ENCODE peak calls at places on chromosomes 11 and 22, in ten cellular contexts. D is psoas muscle, V is pancreas, H is testis, T is GM12865, Y is cardiac muscle cell, Q is cardiac fibroblast, W is right atrium auricular region, U is H1, M is PC-3. J is an unnamed sample.

GRCh38 chr22:43094085-43094484 is 4.9 kb upstream of the TTLL1 start:
- DNase-seq in D (peak), V (no peak), H (peak), T (peak), Y (no peak), Q (no peak), W (peak), U (no peak), M (peak), J (peak)

GRCh38 chr22:44880588-44881245 is 128.3 kb downstream of the ARHGAP8 start:
- DNase-seq in D (no peak), V (no peak), H (no peak), T (no peak), Y (no peak), Q (no peak), W (no peak), U (no peak), M (no peak), J (no peak)

GRCh38 chr11:61028135-61028729 is 56.8 kb downstream of the CD6 start:
- DNase-seq in D (no peak), V (no peak), H (no peak), T (peak), Y (no peak), Q (no peak), W (no peak), U (no peak), M (peak), J (no peak)

GRCh38 chr22:36369922-36370781 is 17.6 kb downstream of the MYH9 start:
- DNase-seq in D (peak), V (peak), H (peak), T (no peak), Y (peak), Q (peak), W (no peak), U (no peak), M (no peak), J (peak)

GRCh38 chr22:27045103-27045940 is 387.9 kb downstream of the MIAT start:
- DNase-seq in D (no peak), V (no peak), H (no peak), T (no peak), Y (peak), Q (peak), W (no peak), U (no peak), M (peak), J (peak)

GRCh38 chr22:39617342-39617741 is 46.8 kb downstream of the CACNA1I start:
- DNase-seq in D (no peak), V (no peak), H (no peak), T (no peak), Y (no peak), Q (no peak), W (no peak), U (no peak), M (no peak), J (no peak)

GRCh38 chr11:17595526-17596309 is 48.7 kb downstream of the OTOG start:
- DNase-seq in D (no peak), V (peak), H (peak), T (no peak), Y (no peak), Q (no peak), W (no peak), U (peak), M (no peak), J (no peak)

GRCh38 chr22:43926349-43926710 is 2.7 kb downstream of the PNPLA3 start:
- DNase-seq in D (no peak), V (no peak), H (no peak), T (no peak), Y (no peak), Q (no peak), W (no peak), U (no peak), M (no peak), J (no peak)

GRCh38 chr11:67493548-67494370 is 10.9 kb downstream of the AIP start:
- DNase-seq in D (no peak), V (no peak), H (no peak), T (no peak), Y (no peak), Q (no peak), W (no peak), U (no peak), M (no peak), J (no peak)

GRCh38 chr11:17353228-17354021 is 1.8 kb downstream of the NCR3LG1 start:
- DNase-seq in D (peak), V (peak), H (peak), T (peak), Y (peak), Q (peak), W (peak), U (peak), M (peak), J (peak)

GRCh38 chr11:28464252-28464867 is 356.2 kb downstream of the METTL15 start:
- DNase-seq in D (no peak), V (no peak), H (no peak), T (no peak), Y (peak), Q (peak), W (no peak), U (no peak), M (no peak), J (no peak)

GRCh38 chr11:68036141-68036716 is 2.6 kb upstream of the TCIRG1 start:
- DNase-seq in D (peak), V (no peak), H (no peak), T (no peak), Y (no peak), Q (no peak), W (no peak), U (no peak), M (no peak), J (no peak)

GRCh38 chr11:45872513-45873356 is 12.7 kb upstream of the MAPK8IP1 start:
- DNase-seq in D (peak), V (peak), H (peak), T (peak), Y (peak), Q (peak), W (no peak), U (peak), M (peak), J (peak)

GRCh38 chr11:110850846-110851245 is 138.6 kb upstream of the ARHGAP20 start:
- DNase-seq in D (no peak), V (no peak), H (no peak), T (no peak), Y (peak), Q (peak), W (no peak), U (no peak), M (no peak), J (no peak)

GRCh38 chr22:36773935-36774334 is 2.0 kb downstream of the IFT27 start:
- DNase-seq in D (no peak), V (no peak), H (no peak), T (no peak), Y (peak), Q (peak), W (no peak), U (no peak), M (peak), J (peak)

GRCh38 chr22:21031545-21032036 is 770 bp downstream of the SLC7A4 start:
- DNase-seq in D (no peak), V (no peak), H (no peak), T (no peak), Y (no peak), Q (no peak), W (no peak), U (no peak), M (no peak), J (no peak)

GRCh38 chr22:35631597-35631996 is 14.5 kb upstream of the MB start:
- DNase-seq in D (no peak), V (peak), H (peak), T (peak), Y (peak), Q (peak), W (no peak), U (peak), M (peak), J (peak)

GRCh38 chr22:19960491-19961200 is 19.0 kb upstream of the TXNRD2 start:
- DNase-seq in D (peak), V (no peak), H (no peak), T (no peak), Y (no peak), Q (no peak), W (no peak), U (no peak), M (no peak), J (no peak)

GRCh38 chr22:36136988-36137387 is 23.6 kb downstream of the APOL3 start:
- DNase-seq in D (no peak), V (no peak), H (no peak), T (no peak), Y (peak), Q (peak), W (no peak), U (no peak), M (no peak), J (no peak)

GRCh38 chr11:121649798-121650197 is 197.0 kb upstream of the SORL1-AS1 start:
- DNase-seq in D (no peak), V (no peak), H (no peak), T (no peak), Y (no peak), Q (no peak), W (no peak), U (no peak), M (peak), J (no peak)

GRCh38 chr11:19919050-19919561 is 206.5 kb downstream of the NAV2 start:
- DNase-seq in D (no peak), V (peak), H (no peak), T (no peak), Y (peak), Q (peak), W (no peak), U (no peak), M (peak), J (peak)

GRCh38 chr22:37462983-37463382 is 23.2 kb downstream of the MFNG start:
- DNase-seq in D (no peak), V (no peak), H (peak), T (no peak), Y (peak), Q (peak), W (no peak), U (peak), M (peak), J (peak)

GRCh38 chr22:27133951-27134664 is 476.7 kb downstream of the MIAT start:
- DNase-seq in D (peak), V (no peak), H (no peak), T (peak), Y (peak), Q (peak), W (peak), U (no peak), M (peak), J (peak)

GRCh38 chr11:12053606-12054361 is 45.4 kb upstream of the DKK3 start:
- DNase-seq in D (no peak), V (no peak), H (no peak), T (no peak), Y (peak), Q (peak), W (peak), U (no peak), M (no peak), J (peak)

GRCh38 chr22:50139843-50140415 is 30.6 kb upstream of the PANX2 start:
- DNase-seq in D (no peak), V (no peak), H (no peak), T (peak), Y (no peak), Q (no peak), W (no peak), U (no peak), M (peak), J (no peak)

GRCh38 chr22:38383417-38383816 is 66.2 kb upstream of the CSNK1E start:
- DNase-seq in D (no peak), V (no peak), H (no peak), T (no peak), Y (no peak), Q (peak), W (no peak), U (no peak), M (peak), J (peak)

GRCh38 chr22:32967285-32968101 is 90.7 kb downstream of the SYN3 start:
- DNase-seq in D (no peak), V (no peak), H (no peak), T (no peak), Y (no peak), Q (no peak), W (no peak), U (no peak), M (no peak), J (no peak)

DNA sequence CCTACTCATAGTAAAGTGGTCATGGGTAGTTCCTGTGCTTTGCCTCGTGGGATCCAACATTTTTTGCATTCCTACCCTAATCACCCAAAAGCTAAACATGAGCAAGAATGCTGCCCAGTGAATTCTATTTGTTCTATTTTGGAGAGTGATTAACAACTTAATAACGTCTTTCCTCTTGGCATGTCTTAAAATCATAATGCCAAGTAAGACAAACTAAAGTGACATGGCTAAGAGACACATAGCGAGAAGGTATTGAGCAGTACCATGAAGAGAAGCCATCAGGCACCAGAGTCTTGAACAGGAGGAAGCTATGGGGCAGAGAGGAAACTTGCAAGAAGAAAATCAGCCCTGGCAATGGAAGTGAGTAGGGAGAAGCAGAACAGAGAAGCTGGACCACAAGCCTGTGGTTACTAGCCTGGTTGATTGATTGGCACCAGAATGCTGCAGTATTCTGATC is 32.0 kb downstream of the EXPH5 start:
- DNase-seq in D (no peak), V (no peak), H (no peak), T (no peak), Y (peak), Q (peak), W (no peak), U (peak), M (peak), J (peak)
- H3K4me3 ChIP-seq in D (no peak), V (no peak), H (no peak), T (no peak), Y (no peak), Q (no peak), W (no peak), U (no peak), M (no peak), J (no peak)

GRCh38 chr11:118068945-118069612 is 7.8 kb upstream of the TMPRSS4 start:
- DNase-seq in D (no peak), V (no peak), H (no peak), T (no peak), Y (no peak), Q (no peak), W (no peak), U (no peak), M (no peak), J (no peak)

GRCh38 chr11:118067006-118067405 is 9.9 kb upstream of the TMPRSS4 start:
- DNase-seq in D (no peak), V (no peak), H (no peak), T (no peak), Y (no peak), Q (no peak), W (no peak), U (no peak), M (no peak), J (no peak)

GRCh38 chr11:118068206-118068944 is 8.5 kb upstream of the TMPRSS4 start:
- DNase-seq in D (no peak), V (no peak), H (no peak), T (no peak), Y (no peak), Q (no peak), W (no peak), U (peak), M (no peak), J (no peak)

GRCh38 chr11:118064956-118065355 is 11.9 kb upstream of the TMPRSS4 start:
- DNase-seq in D (no peak), V (no peak), H (no peak), T (no peak), Y (no peak), Q (no peak), W (no peak), U (no peak), M (no peak), J (no peak)

DNA sequence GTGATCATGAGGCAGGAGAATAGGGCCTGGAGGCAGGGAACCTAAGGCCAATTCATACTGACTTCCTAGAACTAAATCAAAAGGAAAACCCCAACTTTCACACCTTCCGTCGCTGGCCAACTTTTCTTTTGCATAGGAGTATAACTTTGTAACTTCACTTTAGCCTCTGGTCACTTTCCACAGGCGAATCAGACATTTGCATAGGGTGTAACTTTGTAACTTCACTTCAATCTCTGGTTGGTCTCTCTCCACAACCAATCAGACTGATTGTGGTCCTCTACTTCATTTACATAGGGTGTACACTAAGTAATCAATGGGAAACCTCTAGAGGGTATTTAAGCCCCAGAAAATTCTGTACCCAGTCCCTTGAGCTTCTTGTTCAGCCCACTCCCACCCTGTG is 11.5 kb upstream of the TMPRSS4 start:
- DNase-seq in D (no peak), V (no peak), H (no peak), T (no peak), Y (no peak), Q (no peak), W (no peak), U (no peak), M (no peak), J (no peak)
- TF ChIP-seq CTCF in D (no peak), V (no peak), H (no peak), T (no peak), Y (no peak), Q (no peak), W (no peak), U (no peak), M (no peak), J (no peak)

DNA sequence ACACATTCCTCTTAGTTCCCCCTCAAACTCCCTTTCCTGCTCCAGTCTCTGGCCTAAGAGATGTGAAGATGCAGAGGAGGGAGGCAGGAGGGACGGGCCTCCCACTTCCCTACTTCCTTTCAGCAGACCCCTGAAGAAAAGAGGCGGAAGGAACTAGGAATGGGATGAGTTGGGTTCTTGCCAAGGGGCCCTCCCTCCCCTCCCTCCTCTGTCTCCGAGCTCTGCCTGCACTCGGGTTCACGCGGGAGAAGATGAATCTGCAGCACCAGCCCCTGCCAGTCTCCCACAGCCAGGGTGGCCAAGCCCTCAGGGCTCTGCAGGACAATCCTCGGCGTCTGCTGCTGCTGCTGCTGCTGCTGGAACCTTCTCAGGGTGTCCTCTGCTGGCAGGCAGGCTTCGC is 24.3 kb upstream of the PKNOX2 start:
- DNase-seq in D (no peak), V (no peak), H (no peak), T (no peak), Y (no peak), Q (no peak), W (peak), U (no peak), M (no peak), J (no peak)
- H3K4me3 ChIP-seq in D (no peak), V (no peak), H (no peak), T (no peak), Y (no peak), Q (no peak), W (no peak), U (no peak), M (no peak), J (no peak)

GRCh38 chr11:3830741-3831140 is 10.0 kb downstream of the RHOG start:
- DNase-seq in D (no peak), V (no peak), H (no peak), T (no peak), Y (no peak), Q (no peak), W (no peak), U (no peak), M (no peak), J (no peak)
- TF ChIP-seq CTCF in D (no peak), V (no peak), H (no peak), T (no peak), Y (no peak), Q (no peak), W (no peak), U (no peak), M (no peak), J (no peak)

DNA sequence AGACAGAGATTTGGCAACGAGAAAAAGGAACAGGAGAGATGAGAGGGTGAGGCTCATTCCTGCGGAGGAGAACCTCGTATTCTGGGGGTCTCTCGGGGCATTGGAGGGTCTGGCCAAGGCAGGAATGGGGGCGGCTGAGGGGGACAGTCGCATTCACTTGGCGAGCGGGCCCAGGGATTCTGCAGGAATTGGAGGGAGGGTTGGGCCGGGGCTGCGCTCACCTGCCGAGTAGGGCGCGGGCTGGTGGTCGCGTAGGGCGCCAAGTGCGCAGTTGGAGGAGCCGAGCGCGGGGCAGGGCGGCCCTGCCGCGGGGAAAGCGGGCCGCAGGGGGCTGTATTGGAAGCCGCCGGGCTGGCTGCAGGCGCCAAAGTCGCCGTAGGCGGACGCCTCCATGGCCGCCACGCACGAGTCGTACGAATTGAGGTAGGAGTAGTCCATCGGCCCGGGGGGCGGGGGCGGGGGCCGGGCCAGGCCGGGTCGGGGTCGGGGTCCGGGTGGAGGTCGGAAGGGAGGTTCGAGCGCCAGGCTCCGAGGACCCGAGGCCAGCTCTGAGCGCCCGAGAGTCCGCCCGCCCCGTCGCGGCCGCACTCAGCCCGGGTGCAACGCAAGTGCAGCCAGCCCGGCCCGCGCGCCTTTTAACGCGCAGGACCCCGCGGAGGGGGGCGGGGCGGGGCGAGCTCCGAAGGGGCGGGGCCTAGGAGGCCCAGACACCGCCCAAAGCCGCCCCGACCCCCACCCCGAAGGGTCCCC is at the start of gene PHOX2A:
- DNase-seq in D (no peak), V (no peak), H (no peak), T (no peak), Y (no peak), Q (no peak), W (no peak), U (no peak), M (no peak), J (no peak)
- H3K4me3 ChIP-seq in D (peak), V (no peak), H (peak), T (no peak), Y (peak), Q (no peak), W (peak), U (peak), M (no peak), J (no peak)

DNA sequence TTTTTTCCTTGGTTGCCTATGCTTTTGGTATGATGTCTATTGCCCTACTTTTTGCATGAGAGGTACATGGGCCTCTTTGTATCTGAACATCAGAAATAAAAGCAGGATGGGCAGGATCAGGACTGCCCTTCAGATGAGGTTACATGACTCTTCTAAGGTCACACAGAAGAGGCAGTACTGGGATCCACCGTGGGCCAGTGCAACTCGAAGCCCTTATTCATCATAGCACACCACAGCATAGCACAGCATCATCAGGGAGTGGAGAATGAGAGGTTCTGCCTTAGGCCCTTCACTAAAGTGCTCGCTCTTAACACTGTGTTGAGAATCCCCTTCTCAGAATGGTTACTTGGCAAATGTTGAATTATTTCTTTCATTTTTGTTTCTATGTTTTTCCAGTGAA is 88.3 kb downstream of the C22orf31 start:
- DNase-seq in D (no peak), V (no peak), H (no peak), T (no peak), Y (no peak), Q (no peak), W (no peak), U (no peak), M (no peak), J (peak)
- TF ChIP-seq CTCF in D (no peak), V (no peak), H (no peak), T (no peak), Y (no peak), Q (no peak), W (no peak), U (no peak), M (no peak), J (no peak)

GRCh38 chr11:1815311-1815710 is 19.5 kb upstream of the SYT8 start:
- DNase-seq in D (no peak), V (no peak), H (no peak), T (no peak), Y (no peak), Q (no peak), W (no peak), U (no peak), M (no peak), J (no peak)
- H3K4me3 ChIP-seq in D (no peak), V (no peak), H (no peak), T (no peak), Y (no peak), Q (no peak), W (no peak), U (no peak), M (no peak), J (no peak)

J was measured in foreskin fibroblast.